ENCODE peak calls at places on chromosome 1, in five cellular contexts. V is BJ, X is mammary epithelial cell, I is AG04450, B is SK-N-SH. D is an unnamed sample.

GRCh38 chr1:56330400-56331026 is 248.8 kb downstream of the PLPP3 start:
- DNase-seq in X (peak), B (no peak), V (no peak), I (peak), D (no peak)

GRCh38 chr1:170807432-170807831 is 127.9 kb upstream of the MROH9 start:
- DNase-seq in B (no peak), V (no peak), X (peak), I (peak), D (no peak)

GRCh38 chr1:62687421-62687902 is 724 bp downstream of the DOCK7 start:
- DNase-seq in B (peak), I (no peak), V (no peak), X (peak), D (no peak)

GRCh38 chr1:196897158-196897828 is 9.4 kb downstream of the CFHR4 start:
- DNase-seq in X (no peak), B (no peak), V (no peak), I (no peak), D (no peak)

GRCh38 chr1:180213401-180214177 is 16.5 kb upstream of the LHX4 start:
- DNase-seq in X (peak), I (no peak), B (no peak), V (no peak), D (no peak)

GRCh38 chr1:201084171-201084766 is 28.0 kb downstream of the CACNA1S start:
- DNase-seq in B (no peak), V (no peak), X (no peak), I (no peak), D (no peak)

GRCh38 chr1:204314209-204314892 is 45.4 kb downstream of the PLEKHA6 start:
- DNase-seq in B (no peak), I (no peak), X (peak), V (no peak), D (no peak)

GRCh38 chr1:192439373-192440025 is 122.7 kb downstream of the RGS21 start:
- DNase-seq in B (no peak), V (no peak), X (peak), I (peak), D (no peak)

GRCh38 chr1:162571696-162572095 is 10.2 kb downstream of the UAP1 start:
- DNase-seq in B (no peak), I (no peak), X (no peak), V (no peak), D (no peak)

GRCh38 chr1:117077267-117077666 is 17.1 kb downstream of the TTF2 start:
- DNase-seq in X (peak), B (no peak), I (no peak), V (no peak), D (no peak)

GRCh38 chr1:209076688-209077087 is 506.8 kb upstream of the CAMK1G start:
- DNase-seq in X (peak), B (no peak), V (no peak), I (no peak), D (no peak)

GRCh38 chr1:203307690-203308126 is 2.4 kb downstream of the BTG2 start:
- DNase-seq in B (no peak), I (no peak), V (no peak), X (no peak), D (peak)

GRCh38 chr1:31585736-31586365 is 9.5 kb downstream of the TINAGL1 start:
- DNase-seq in I (no peak), V (no peak), B (no peak), X (no peak), D (no peak)

GRCh38 chr1:237258871-237259270 is 216.9 kb downstream of the RYR2 start:
- DNase-seq in I (no peak), V (no peak), B (peak), X (no peak), D (peak)

GRCh38 chr1:227891223-227891954 is 56.3 kb downstream of the WNT9A start:
- DNase-seq in X (no peak), V (no peak), I (no peak), B (peak), D (peak)

GRCh38 chr1:107593436-107594209 is 371.4 kb downstream of the VAV3 start:
- DNase-seq in I (no peak), B (no peak), V (no peak), X (peak), D (no peak)

GRCh38 chr1:204398197-204399125 is 13.2 kb downstream of the PPP1R15B start:
- DNase-seq in V (no peak), B (peak), X (peak), I (no peak), D (no peak)

GRCh38 chr1:228957535-228957934 is 222.3 kb downstream of the RHOU start:
- DNase-seq in X (no peak), B (no peak), I (no peak), V (no peak), D (no peak)

GRCh38 chr1:30732277-30732996 is 9.1 kb upstream of the MATN1 start:
- DNase-seq in X (peak), B (no peak), I (no peak), V (no peak), D (no peak)

GRCh38 chr1:237058470-237058869 is 16.5 kb downstream of the RYR2 start:
- DNase-seq in X (no peak), I (no peak), B (no peak), V (no peak), D (no peak)

GRCh38 chr1:6336946-6337622 is 56.5 kb downstream of the ACOT7 start:
- DNase-seq in V (no peak), X (no peak), B (no peak), I (no peak), D (no peak)

GRCh38 chr1:1630191-1630964 is 1.6 kb upstream of the MMP23B start:
- DNase-seq in V (no peak), I (no peak), X (no peak), B (peak), D (peak)

GRCh38 chr1:51305371-51305823 is 25.0 kb downstream of the TTC39A start:
- DNase-seq in V (no peak), X (no peak), B (no peak), I (no peak), D (no peak)

GRCh38 chr1:150065184-150065871 is 2.2 kb upstream of the VPS45 start:
- DNase-seq in X (peak), V (peak), I (no peak), B (no peak), D (no peak)

GRCh38 chr1:2189459-2190425 is 4.8 kb downstream of the FAAP20 start:
- DNase-seq in B (peak), X (peak), I (peak), V (peak), D (peak)

GRCh38 chr1:31593770-31594632 is 17.7 kb downstream of the TINAGL1 start:
- DNase-seq in I (peak), B (peak), V (no peak), X (peak), D (peak)

GRCh38 chr1:229192031-229192430 is 78.9 kb upstream of the RAB4A start:
- DNase-seq in V (no peak), B (no peak), X (peak), I (no peak), D (no peak)

GRCh38 chr1:165871311-165872067 is 44.1 kb downstream of the UCK2 start:
- DNase-seq in I (no peak), B (no peak), X (peak), V (no peak), D (no peak)

GRCh38 chr1:234553241-234554156 is 56.5 kb downstream of the IRF2BP2 start:
- DNase-seq in I (no peak), V (peak), B (peak), X (no peak), D (no peak)

GRCh38 chr1:1073743-1074587 is at the start of gene RNF223:
- DNase-seq in I (no peak), V (no peak), X (peak), B (no peak), D (no peak)

GRCh38 chr1:227541796-227542152 is 21.6 kb upstream of the ZNF678 start:
- DNase-seq in X (no peak), I (no peak), V (no peak), B (peak), D (no peak)

GRCh38 chr1:202205523-202206190 is 12.1 kb downstream of the LGR6 start:
- DNase-seq in I (no peak), X (no peak), V (no peak), B (no peak), D (no peak)

GRCh38 chr1:28518745-28519341 is 13.0 kb downstream of the RCC1 start:
- DNase-seq in X (peak), B (no peak), I (no peak), V (no peak), D (no peak)

GRCh38 chr1:182386980-182387379 is 4.6 kb downstream of the GLUL start:
- DNase-seq in X (no peak), V (no peak), B (no peak), I (no peak), D (no peak)

GRCh38 chr1:221923921-221924598 is 182.2 kb upstream of the DUSP10 start:
- DNase-seq in I (no peak), V (peak), B (no peak), X (no peak), D (no peak)

GRCh38 chr1:90850181-90850924 is 133.3 kb upstream of the BARHL2 start:
- DNase-seq in V (no peak), I (no peak), B (peak), X (no peak), D (peak)

GRCh38 chr1:246008256-246008901 is 498.7 kb downstream of the SMYD3 start:
- DNase-seq in V (no peak), B (no peak), I (no peak), X (peak), D (no peak)

GRCh38 chr1:226309398-226310122 is 596 bp upstream of the LIN9 start:
- DNase-seq in V (no peak), B (no peak), X (no peak), I (no peak), D (no peak)

GRCh38 chr1:167344112-167344511 is 123.4 kb downstream of the POU2F1 start:
- DNase-seq in I (no peak), V (no peak), B (no peak), X (no peak), D (no peak)

GRCh38 chr1:9553736-9554144 is 14.5 kb downstream of the SLC25A33 start:
- DNase-seq in X (no peak), B (no peak), I (no peak), V (no peak), D (no peak)

GRCh38 chr1:9558271-9558945 is 19.1 kb downstream of the SLC25A33 start:
- DNase-seq in X (no peak), B (no peak), V (no peak), I (no peak), D (no peak)

GRCh38 chr1:9558946-9559545 is 19.8 kb downstream of the SLC25A33 start:
- DNase-seq in V (no peak), I (no peak), X (no peak), B (no peak), D (no peak)

GRCh38 chr1:9557624-9558023 is 18.4 kb downstream of the SLC25A33 start:
- DNase-seq in X (no peak), I (no peak), B (no peak), V (no peak), D (no peak)

DNA sequence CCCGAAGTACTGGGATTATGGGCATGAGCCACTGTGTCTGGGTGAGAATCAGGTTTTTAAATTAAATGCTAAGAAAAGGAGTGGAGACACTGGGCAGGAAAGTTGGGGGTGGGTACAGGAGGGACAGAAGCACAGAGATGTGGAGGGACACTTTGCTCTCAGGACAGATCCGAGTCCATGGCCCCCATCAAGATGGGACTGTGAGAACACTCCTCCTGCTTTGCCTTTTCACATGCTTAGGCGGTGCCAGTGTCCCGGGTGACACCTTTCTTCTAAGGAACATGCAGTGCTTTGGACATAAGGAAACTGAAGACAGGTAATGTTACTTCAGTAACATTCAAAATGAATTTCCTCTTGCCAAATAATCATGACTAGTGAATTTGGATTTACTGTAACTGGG is 16.7 kb downstream of the SLC25A33 start:
- DNase-seq in V (no peak), B (no peak), X (no peak), I (no peak), D (no peak)
- H3K4me3 ChIP-seq in V (no peak), B (no peak), X (no peak), I (no peak), D (no peak)

DNA sequence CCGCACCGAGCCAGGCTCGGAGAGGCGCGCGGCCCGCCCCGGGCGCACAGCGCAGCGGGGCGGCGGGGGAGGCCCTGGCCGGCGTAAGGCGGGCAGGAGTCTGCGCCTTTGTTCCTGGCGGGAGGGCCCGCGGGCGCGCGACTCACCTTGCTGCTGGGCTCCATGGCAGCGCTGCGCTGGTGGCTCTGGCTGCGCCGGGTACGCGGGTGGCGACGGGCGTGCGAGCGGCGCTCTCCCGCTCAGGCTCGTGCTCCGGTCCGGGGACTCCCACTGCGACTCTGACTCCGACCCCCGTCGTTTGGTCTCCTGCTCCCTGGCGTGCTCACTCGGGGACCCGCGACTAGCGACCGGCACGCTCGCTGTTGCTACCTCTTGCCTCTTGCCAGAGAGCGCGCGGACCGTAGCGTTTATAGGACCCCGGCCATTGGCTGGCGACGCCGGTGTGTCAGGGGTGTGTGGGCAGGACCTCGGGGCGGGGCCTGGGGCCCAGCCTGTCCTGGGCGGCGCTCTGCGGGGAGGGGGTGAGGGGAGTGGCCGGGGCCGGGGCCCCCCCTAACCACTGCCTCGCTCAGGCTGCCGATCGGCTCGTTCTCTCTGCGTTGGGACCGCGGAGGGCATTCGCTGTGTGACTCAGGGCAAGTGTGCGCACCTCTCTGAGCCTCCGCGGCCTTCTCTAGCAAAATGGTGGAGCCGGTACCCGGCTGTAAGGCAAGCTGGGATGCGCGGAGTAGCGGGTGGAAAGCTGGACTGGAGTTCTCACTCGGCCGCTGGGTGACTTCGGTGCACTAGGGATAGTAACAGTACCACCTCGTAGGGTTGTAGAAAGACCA is at the start of gene SLC2A1:
- DNase-seq in B (peak), X (peak), V (peak), I (peak), D (peak)
- TF ChIP-seq CTCF in B (no peak), X (no peak), V (no peak), I (no peak), D (peak)

DNA sequence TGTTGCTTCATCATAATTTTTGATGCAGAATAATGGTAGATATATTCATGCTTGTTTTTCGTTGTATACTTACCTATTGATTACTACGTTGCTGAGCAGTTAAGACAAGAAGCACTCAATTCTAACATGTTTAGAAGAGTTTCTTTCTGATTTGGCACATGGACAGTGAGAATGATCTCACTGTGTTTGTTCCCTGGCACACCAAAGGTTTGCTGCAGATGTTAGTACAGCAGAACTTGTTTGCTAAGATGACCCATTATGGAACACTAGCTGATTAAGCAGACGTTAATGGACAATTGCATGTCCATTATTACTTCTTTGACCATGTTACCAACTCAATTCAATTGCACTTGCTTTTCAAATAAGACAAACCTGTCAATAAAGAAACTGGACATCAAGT is 184.7 kb upstream of the SGIP1 start:
- DNase-seq in I (no peak), V (no peak), B (no peak), X (no peak), D (no peak)
- H3K4me3 ChIP-seq in I (no peak), V (no peak), B (no peak), X (no peak), D (no peak)

DNA sequence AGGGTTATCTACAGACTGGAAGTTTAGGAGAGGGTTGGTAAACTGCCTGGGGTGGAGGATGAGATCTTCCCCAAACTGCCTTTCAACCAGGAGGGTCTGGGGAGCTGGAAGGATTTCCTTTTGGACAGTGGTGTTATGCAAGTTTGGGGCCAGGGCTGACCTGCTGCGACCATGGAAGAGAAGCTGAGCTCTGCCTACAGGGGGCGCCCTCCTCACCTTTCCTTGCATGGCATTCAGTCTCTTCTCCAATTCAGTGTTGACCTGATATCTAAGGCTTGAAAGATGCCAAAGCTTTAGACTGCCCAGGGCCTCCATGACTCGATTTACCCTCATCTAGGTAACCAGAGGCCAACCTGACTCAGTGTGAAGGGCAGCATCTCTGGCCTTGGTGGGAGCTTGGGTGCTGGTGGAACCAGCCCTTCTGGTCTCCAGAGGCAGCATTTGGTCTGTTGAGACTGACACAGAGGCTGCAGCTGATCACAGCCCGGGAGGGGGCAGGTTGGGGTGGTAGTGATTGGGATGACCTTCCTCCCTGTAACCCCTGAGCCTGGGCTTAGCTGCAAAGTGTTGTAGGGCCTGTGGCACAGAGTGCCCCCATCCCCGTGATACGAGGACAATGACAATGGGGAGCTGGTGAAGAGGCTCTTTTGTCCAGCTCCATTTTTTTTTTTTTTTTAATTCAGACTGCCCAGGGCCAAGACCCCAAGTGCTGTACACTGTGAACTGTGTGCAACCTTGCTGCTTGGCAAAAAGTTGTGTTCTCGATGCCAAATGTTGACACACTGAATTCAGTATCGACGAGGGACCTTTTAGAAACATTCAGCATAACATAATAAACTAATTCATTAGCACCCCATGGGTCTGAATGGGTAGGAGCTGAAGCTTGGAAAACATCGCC is 169.9 kb downstream of the GRIK3 start:
- DNase-seq in X (no peak), I (no peak), V (no peak), B (peak), D (no peak)
- TF ChIP-seq CTCF in X (no peak), I (no peak), V (no peak), B (peak), D (no peak)

GRCh38 chr1:77683142-77683835 is 831 bp upstream of the ZZZ3 start:
- DNase-seq in I (peak), B (peak), V (no peak), X (peak), D (peak)

GRCh38 chr1:77683836-77684148 is 1.3 kb upstream of the ZZZ3 start:
- DNase-seq in V (no peak), B (no peak), I (no peak), X (no peak), D (no peak)

GRCh38 chr1:77688939-77689338 is 6.5 kb upstream of the ZZZ3 start:
- DNase-seq in X (no peak), I (no peak), V (no peak), B (no peak), D (no peak)

GRCh38 chr1:77687519-77687906 is 5.1 kb upstream of the ZZZ3 start:
- DNase-seq in I (no peak), B (no peak), V (no peak), X (no peak), D (no peak)

DNA sequence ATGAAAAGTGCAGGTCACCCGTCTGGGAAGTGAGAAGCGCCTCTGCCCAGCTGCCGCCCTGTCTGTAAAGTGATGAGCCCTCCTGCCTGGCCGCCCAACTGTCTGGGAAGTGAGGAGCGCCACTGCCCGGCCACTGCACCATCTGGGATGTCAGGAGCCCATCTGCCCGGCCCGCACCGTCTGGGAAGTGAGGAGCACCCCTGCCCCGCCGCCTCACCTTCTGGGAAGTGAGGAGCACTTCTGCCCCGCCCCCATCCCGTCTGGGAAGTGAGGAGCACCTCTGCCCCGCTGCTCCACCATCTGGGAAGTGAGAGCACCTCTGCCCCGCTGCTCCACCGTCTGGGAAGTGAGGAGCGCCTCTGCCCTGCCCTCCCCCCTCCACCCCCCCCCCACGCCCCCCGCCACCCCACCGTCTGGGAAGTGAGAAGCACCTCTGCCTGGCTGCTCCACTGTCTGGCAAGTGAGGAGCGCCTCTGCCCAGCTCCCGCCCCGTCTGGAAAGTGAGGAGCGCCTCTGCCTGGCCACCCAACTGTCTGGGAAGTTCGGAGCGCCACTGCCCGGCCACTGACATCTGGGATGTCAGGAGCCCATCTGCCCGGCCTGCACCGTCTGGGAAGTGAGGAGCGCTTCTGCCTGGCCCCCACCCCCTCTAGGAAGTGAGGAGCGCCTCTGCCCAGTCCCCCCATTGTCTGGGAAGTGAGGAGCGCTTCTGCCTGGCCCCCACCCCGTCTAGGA is 4.5 kb upstream of the ZZZ3 start:
- DNase-seq in X (no peak), I (no peak), V (no peak), B (no peak), D (no peak)
- H3K4me3 ChIP-seq in X (no peak), I (no peak), V (no peak), B (no peak), D (peak)